ENCODE peak calls at places on chromosomes 6 and 20, in ten cellular contexts. O is posterior cingulate gyrus; E is mucosa of gallbladder; R is activated CD4-positive, alpha-beta T cell treated with anti-CD3 and anti-CD28 coated beads, Interleukin-2, amount 50 U/mL, for 1 hour; B is NCI-H226; X is left ventricle myocardium inferior; Y is neural crest cell; C is stimulated activated CD4-positive, alpha-beta T cell treated with anti-CD3 and anti-CD28 coated beads, Interleukin-4, amount 100 ng/mL, for 4 hours; D is putamen; F is choroid plexus epithelial cell. S is an unnamed sample.

GRCh38 chr20:48846516-48847492 is 19.0 kb upstream of the PREX1 start:
- DNase-seq in O (no peak), E (no peak), R (no peak), B (no peak), X (no peak), Y (peak), C (no peak), D (peak), F (no peak), S (no peak)

GRCh38 chr20:62740286-62741141 is 31.9 kb downstream of the NTSR1 start:
- DNase-seq in O (no peak), E (peak), R (peak), B (peak), X (peak), Y (no peak), C (peak), D (no peak), F (peak), S (no peak)

GRCh38 chr6:15378864-15379263 is 133.0 kb downstream of the JARID2 start:
- DNase-seq in O (no peak), E (no peak), R (no peak), B (no peak), X (no peak), Y (no peak), C (no peak), D (no peak), F (peak), S (no peak)

GRCh38 chr6:52497652-52498408 is 77.7 kb downstream of the EFHC1 start:
- DNase-seq in O (no peak), E (peak), R (no peak), B (no peak), X (peak), Y (no peak), C (no peak), D (no peak), F (peak), S (no peak)

GRCh38 chr6:3895805-3896204 is 46.6 kb downstream of the FAM50B start:
- DNase-seq in O (no peak), E (no peak), R (no peak), B (no peak), X (no peak), Y (no peak), C (no peak), D (no peak), F (no peak), S (no peak)

GRCh38 chr20:17914957-17915356 is 53.6 kb downstream of the SNX5 start:
- DNase-seq in O (no peak), E (no peak), R (no peak), B (no peak), X (no peak), Y (no peak), C (no peak), D (no peak), F (no peak), S (no peak)

GRCh38 chr6:159008656-159009288 is 8.8 kb upstream of the RSPH3 start:
- DNase-seq in O (no peak), E (no peak), R (no peak), B (peak), X (no peak), Y (no peak), C (no peak), D (no peak), F (peak), S (peak)

GRCh38 chr6:23642849-23643248 is 483.2 kb upstream of the NRSN1 start:
- DNase-seq in O (no peak), E (no peak), R (no peak), B (no peak), X (no peak), Y (no peak), C (no peak), D (no peak), F (no peak), S (no peak)

GRCh38 chr6:56299916-56300315 is 52.5 kb upstream of the COL21A1 start:
- DNase-seq in O (no peak), E (no peak), R (no peak), B (no peak), X (no peak), Y (no peak), C (no peak), D (no peak), F (no peak), S (no peak)

GRCh38 chr6:14464049-14464448 is 346.5 kb downstream of the CD83 start:
- DNase-seq in O (no peak), E (no peak), R (no peak), B (peak), X (no peak), Y (no peak), C (no peak), D (peak), F (peak), S (no peak)

GRCh38 chr6:43150051-43150751 is 20.9 kb upstream of the SRF start:
- DNase-seq in O (no peak), E (peak), R (no peak), B (no peak), X (no peak), Y (no peak), C (no peak), D (no peak), F (no peak), S (peak)

GRCh38 chr6:36914227-36914794 is 28.6 kb downstream of the C6orf89 start:
- DNase-seq in O (no peak), E (peak), R (peak), B (peak), X (no peak), Y (no peak), C (no peak), D (no peak), F (peak), S (no peak)

GRCh38 chr6:125558451-125558850 is 191.0 kb upstream of the HEY2 start:
- DNase-seq in O (no peak), E (no peak), R (no peak), B (no peak), X (no peak), Y (no peak), C (no peak), D (no peak), F (no peak), S (no peak)

GRCh38 chr6:90468080-90468479 is 118.8 kb downstream of the MAP3K7 start:
- DNase-seq in O (no peak), E (no peak), R (no peak), B (peak), X (no peak), Y (no peak), C (no peak), D (no peak), F (peak), S (no peak)

GRCh38 chr6:39926668-39927067 is 7.6 kb downstream of the MOCS1 start:
- DNase-seq in O (no peak), E (no peak), R (no peak), B (no peak), X (no peak), Y (no peak), C (no peak), D (no peak), F (no peak), S (no peak)

GRCh38 chr6:29227235-29227634 is 56.5 kb downstream of the OR2J2 start:
- DNase-seq in O (no peak), E (no peak), R (no peak), B (no peak), X (no peak), Y (no peak), C (no peak), D (no peak), F (no peak), S (no peak)

GRCh38 chr20:36214684-36215256 is 21.5 kb upstream of the AAR2 start:
- DNase-seq in O (no peak), E (no peak), R (no peak), B (peak), X (no peak), Y (no peak), C (no peak), D (no peak), F (peak), S (no peak)

GRCh38 chr20:22921595-22922421 is 113.3 kb upstream of the SSTR4 start:
- DNase-seq in O (no peak), E (no peak), R (no peak), B (peak), X (no peak), Y (no peak), C (no peak), D (no peak), F (peak), S (no peak)

GRCh38 chr20:41395669-41396664 is 29.3 kb upstream of the EMILIN3 start:
- DNase-seq in O (no peak), E (no peak), R (no peak), B (no peak), X (no peak), Y (no peak), C (no peak), D (no peak), F (no peak), S (no peak)

GRCh38 chr6:62367601-62368000 is 81.6 kb upstream of the KHDRBS2 start:
- DNase-seq in O (no peak), E (no peak), R (no peak), B (no peak), X (no peak), Y (no peak), C (no peak), D (no peak), F (no peak), S (no peak)

GRCh38 chr6:136822051-136822378 is 377 bp upstream of the PEX7 start:
- DNase-seq in O (no peak), E (peak), R (no peak), B (no peak), X (no peak), Y (no peak), C (peak), D (no peak), F (peak), S (no peak)

GRCh38 chr6:7151381-7151780 is 43.6 kb downstream of the RREB1 start:
- DNase-seq in O (no peak), E (no peak), R (no peak), B (no peak), X (no peak), Y (no peak), C (no peak), D (no peak), F (no peak), S (no peak)

GRCh38 chr6:110682460-110682853 is 132.8 kb downstream of the CDK19 start:
- DNase-seq in O (no peak), E (peak), R (peak), B (peak), X (no peak), Y (peak), C (peak), D (peak), F (peak), S (peak)

GRCh38 chr6:154229796-154230195 is 126.8 kb downstream of the IPCEF1 start:
- DNase-seq in O (no peak), E (no peak), R (no peak), B (no peak), X (no peak), Y (no peak), C (peak), D (no peak), F (no peak), S (no peak)

GRCh38 chr6:83868639-83869038 is 9.2 kb downstream of the CYB5R4 start:
- DNase-seq in O (no peak), E (no peak), R (no peak), B (peak), X (no peak), Y (no peak), C (no peak), D (no peak), F (peak), S (no peak)

GRCh38 chr20:35625584-35626385 is 10.2 kb downstream of the SPAG4 start:
- DNase-seq in O (no peak), E (no peak), R (no peak), B (no peak), X (no peak), Y (no peak), C (no peak), D (no peak), F (no peak), S (no peak)

GRCh38 chr20:21498646-21499045 is 15.2 kb downstream of the NKX2-2 start:
- DNase-seq in O (no peak), E (no peak), R (no peak), B (no peak), X (no peak), Y (no peak), C (no peak), D (no peak), F (no peak), S (no peak)

GRCh38 chr6:24935323-24935722 is 437 bp downstream of the RIPOR2 start:
- DNase-seq in O (no peak), E (no peak), R (no peak), B (no peak), X (no peak), Y (no peak), C (no peak), D (no peak), F (peak), S (no peak)

GRCh38 chr20:3340443-3340842 is 67.0 kb downstream of the DNAAF9 start:
- DNase-seq in O (peak), E (peak), R (no peak), B (no peak), X (peak), Y (no peak), C (no peak), D (peak), F (no peak), S (peak)

GRCh38 chr6:128505603-128506002 is 14.8 kb downstream of the PTPRK start:
- DNase-seq in O (no peak), E (no peak), R (no peak), B (no peak), X (no peak), Y (no peak), C (no peak), D (no peak), F (no peak), S (no peak)

GRCh38 chr20:40949346-40949745 is 79.3 kb upstream of the TOP1 start:
- DNase-seq in O (no peak), E (no peak), R (no peak), B (no peak), X (no peak), Y (no peak), C (no peak), D (no peak), F (no peak), S (no peak)

GRCh38 chr6:10416863-10417641 is 2.2 kb upstream of the TFAP2A start:
- DNase-seq in O (no peak), E (no peak), R (no peak), B (no peak), X (no peak), Y (no peak), C (no peak), D (no peak), F (no peak), S (no peak)

GRCh38 chr6:166318649-166319600 is 10.7 kb upstream of the PRR18 start:
- DNase-seq in O (no peak), E (no peak), R (no peak), B (peak), X (no peak), Y (no peak), C (no peak), D (no peak), F (no peak), S (peak)

GRCh38 chr6:5995705-5996686 is 10.7 kb downstream of the NRN1 start:
- DNase-seq in O (no peak), E (no peak), R (no peak), B (peak), X (peak), Y (peak), C (no peak), D (no peak), F (no peak), S (no peak)

GRCh38 chr20:1177680-1178079 is 7.1 kb downstream of the TMEM74B start:
- DNase-seq in O (no peak), E (no peak), R (no peak), B (peak), X (no peak), Y (no peak), C (no peak), D (no peak), F (peak), S (no peak)

GRCh38 chr20:48098099-48098498 is 312.8 kb upstream of the SULF2 start:
- DNase-seq in O (no peak), E (no peak), R (no peak), B (no peak), X (no peak), Y (no peak), C (no peak), D (no peak), F (no peak), S (no peak)

GRCh38 chr20:4012631-4013030 is 2.7 kb downstream of the RNF24 start:
- DNase-seq in O (no peak), E (no peak), R (no peak), B (no peak), X (no peak), Y (no peak), C (no peak), D (no peak), F (peak), S (no peak)

GRCh38 chr20:58011947-58012610 is 216.4 kb downstream of the ANKRD60 start:
- DNase-seq in O (no peak), E (no peak), R (no peak), B (no peak), X (no peak), Y (no peak), C (no peak), D (no peak), F (no peak), S (no peak)

GRCh38 chr6:43172127-43173007 is 1.3 kb downstream of the SRF start:
- DNase-seq in O (peak), E (peak), R (peak), B (no peak), X (peak), Y (peak), C (peak), D (peak), F (peak), S (no peak)

S was measured in LNCaP clone FGC.